ENCODE peak calls at places on chromosomes 4 and X, in four cellular contexts. V, E, A and I are unnamed samples.

GRCh38 chr4:150862829-150863228 is 152.3 kb downstream of the LRBA start:
- DNase-seq in V (no peak), A (no peak), E (no peak), I (no peak)

GRCh38 chr4:41693629-41694028 is 54.9 kb downstream of the PHOX2B start:
- DNase-seq in A (no peak), E (peak), V (peak), I (no peak)

GRCh38 chrX:65035451-65035779 is 59.2 kb upstream of the ZC4H2 start:
- DNase-seq in A (no peak), V (no peak), E (peak), I (no peak)

GRCh38 chr4:165288639-165289428 is 38.6 kb upstream of the MSMO1 start:
- DNase-seq in A (no peak), E (peak), V (no peak), I (no peak)

GRCh38 chr4:13627185-13627605 is 330 bp downstream of the BOD1L1 start:
- DNase-seq in A (no peak), V (no peak), E (peak), I (peak)

GRCh38 chr4:149264093-149264733 is 551.4 kb downstream of the IQCM start:
- DNase-seq in A (peak), E (peak), V (peak), I (peak)

GRCh38 chr4:20506827-20507226 is 193.4 kb upstream of the PACRGL start:
- DNase-seq in V (no peak), E (peak), A (no peak), I (no peak)

GRCh38 chr4:147583876-147584275 is 33.3 kb upstream of the TMEM184C start:
- DNase-seq in V (no peak), A (no peak), E (no peak), I (no peak)

GRCh38 chr4:61200195-61200990 is at the start of gene ADGRL3:
- DNase-seq in V (peak), E (peak), A (peak), I (peak)

GRCh38 chr4:108529102-108529501 is 91.3 kb upstream of the RPL34 start:
- DNase-seq in V (no peak), E (no peak), A (no peak), I (no peak)

GRCh38 chr4:141027421-141027820 is 105.8 kb downstream of the RNF150 start:
- DNase-seq in V (peak), A (no peak), E (no peak), I (no peak)

GRCh38 chr4:576245-576821 is at the start of gene TMEM271:
- DNase-seq in E (no peak), V (no peak), A (no peak), I (no peak)

GRCh38 chrX:69505772-69506616 is 1.9 kb downstream of the NALF2 start:
- DNase-seq in E (no peak), V (no peak), A (no peak), I (no peak)

GRCh38 chr4:38939150-38939549 is 71.5 kb downstream of the FAM114A1 start:
- DNase-seq in V (no peak), A (no peak), E (no peak), I (no peak)

GRCh38 chr4:12304912-12305311 is 876.2 kb upstream of the HS3ST1 start:
- DNase-seq in A (no peak), E (no peak), V (peak), I (no peak)

GRCh38 chr4:110678517-110678916 is 55.6 kb upstream of the PITX2 start:
- DNase-seq in A (no peak), E (no peak), V (no peak), I (no peak)

GRCh38 chr4:2266181-2266580 is 4.3 kb upstream of the MXD4 start:
- DNase-seq in E (no peak), A (no peak), V (no peak), I (no peak)

GRCh38 chr4:5361968-5362367 is 310.7 kb downstream of the STK32B start:
- DNase-seq in V (peak), E (peak), A (no peak), I (no peak)

GRCh38 chr4:29309050-29309449 is 1411.1 kb upstream of the PCDH7 start:
- DNase-seq in A (no peak), E (peak), V (no peak), I (no peak)

GRCh38 chr4:102172341-102172740 is 172.9 kb downstream of the SLC39A8 start:
- DNase-seq in A (no peak), E (peak), V (no peak), I (no peak)

GRCh38 chrX:107684956-107685385 is 56.7 kb downstream of the PRPS1 start:
- DNase-seq in A (no peak), V (peak), E (no peak), I (no peak)

GRCh38 chr4:85777908-85778808 is 303.2 kb downstream of the ARHGAP24 start:
- DNase-seq in E (peak), V (no peak), A (no peak), I (no peak)

GRCh38 chr4:150572704-150573504 is 9.0 kb upstream of the MAB21L2 start:
- DNase-seq in V (peak), E (no peak), A (no peak), I (peak)

GRCh38 chrX:13013353-13014110 is 30.9 kb downstream of the FAM9C start:
- DNase-seq in A (no peak), V (no peak), E (no peak), I (no peak)

GRCh38 chr4:10084651-10085320 is 31.8 kb downstream of the WDR1 start:
- DNase-seq in E (no peak), A (no peak), V (no peak), I (no peak)

GRCh38 chrX:31590581-31591113 is 518.8 kb upstream of the FTHL17 start:
- DNase-seq in A (no peak), E (peak), V (no peak), I (no peak)

GRCh38 chr4:54318904-54319303 is 89.8 kb downstream of the PDGFRA start:
- DNase-seq in A (no peak), E (peak), V (peak), I (peak)

GRCh38 chr4:52635130-52635529 is 24.0 kb downstream of the USP46 start:
- DNase-seq in V (no peak), A (no peak), E (no peak), I (no peak)

GRCh38 chrX:30971761-30972603 is 82.9 kb upstream of the TAB3 start:
- DNase-seq in A (peak), V (peak), E (peak), I (peak)

GRCh38 chrX:78957049-78957767 is 12.0 kb downstream of the P2RY10 start:
- DNase-seq in A (no peak), V (no peak), E (no peak), I (no peak)

GRCh38 chrX:13005671-13006473 is 31.0 kb downstream of the TMSB4X start:
- DNase-seq in A (no peak), V (no peak), E (no peak), I (no peak)

GRCh38 chrX:16712116-16712824 is at the start of gene CTPS2:
- DNase-seq in A (no peak), V (peak), E (peak), I (peak)

GRCh38 chrX:39652336-39652735 is 445.4 kb downstream of the BCOR start:
- DNase-seq in A (no peak), V (no peak), E (peak), I (peak)

GRCh38 chr4:105751718-105752299 is 43.2 kb downstream of the GSTCD start:
- DNase-seq in E (no peak), V (no peak), A (no peak), I (no peak)

GRCh38 chr4:70901607-70901983 is 574 bp upstream of the MOB1B start:
- DNase-seq in A (no peak), V (no peak), E (no peak), I (no peak)

GRCh38 chrX:49185062-49185394 is 1.1 kb downstream of the PRICKLE3 start:
- DNase-seq in E (no peak), V (no peak), A (no peak), I (no peak)